ENCODE peak calls at places on chromosome 3, in seven cellular contexts. G is NB4, L is right atrium auricular region, N is HFF-Myc, W is fibroblast of villous mesenchyme, E is CD14-positive monocyte, Y is sigmoid colon. M is an unnamed sample.

GRCh38 chr3:99686469-99686868 is 48.1 kb downstream of the COL8A1 start:
- DNase-seq in G (no peak), L (no peak), N (no peak), W (no peak), E (no peak), Y (no peak), M (no peak)

GRCh38 chr3:116440196-116440595 is 5.1 kb downstream of the LSAMP start:
- DNase-seq in G (no peak), L (no peak), N (peak; percentile 43), W (peak; percentile 65), E (no peak), Y (no peak), M (no peak)

GRCh38 chr3:125141596-125142417 is 70.7 kb downstream of the SLC12A8 start:
- DNase-seq in G (peak; percentile 69), L (no peak), N (no peak), W (peak; percentile 51), E (no peak), Y (peak; percentile 84), M (peak; percentile 88)

GRCh38 chr3:120429921-120430361 is 20.9 kb downstream of the FSTL1 start:
- DNase-seq in G (no peak), L (no peak), N (peak; percentile 79), W (peak; percentile 90), E (no peak), Y (no peak), M (no peak)

GRCh38 chr3:64022451-64023186 is 675 bp downstream of the PSMD6 start:
- DNase-seq in G (peak; percentile 39), L (no peak), N (no peak), W (peak; percentile 27), E (no peak), Y (no peak), M (no peak)

GRCh38 chr3:115862824-115863223 is 239.5 kb downstream of the GAP43 start:
- DNase-seq in G (no peak), L (no peak), N (no peak), W (no peak), E (no peak), Y (no peak), M (no peak)

GRCh38 chr3:49388416-49388815 is 23.4 kb downstream of the RHOA start:
- DNase-seq in G (no peak), L (no peak), N (no peak), W (no peak), E (no peak), Y (no peak), M (no peak)

GRCh38 chr3:47163990-47164848 is at the start of gene SETD2:
- DNase-seq in G (peak; percentile 95), L (peak; percentile 94), N (peak; percentile 49), W (peak; percentile 94), E (peak; percentile 82), Y (peak; percentile 98), M (peak; percentile 93)

GRCh38 chr3:142574665-142575064 is 3.9 kb downstream of the ATR start:
- DNase-seq in G (peak; percentile 36), L (no peak), N (no peak), W (no peak), E (no peak), Y (no peak), M (no peak)

GRCh38 chr3:42210731-42211130 is 55.3 kb downstream of the CCK start:
- DNase-seq in G (no peak), L (no peak), N (no peak), W (no peak), E (no peak), Y (no peak), M (no peak)

GRCh38 chr3:69012111-69012835 is 1.2 kb downstream of the EOGT start:
- DNase-seq in G (no peak), L (no peak), N (peak; percentile 63), W (no peak), E (no peak), Y (peak; percentile 82), M (no peak)

GRCh38 chr3:86702381-86702958 is 288.5 kb downstream of the VGLL3 start:
- DNase-seq in G (peak; percentile 8), L (no peak), N (no peak), W (peak; percentile 4), E (no peak), Y (no peak), M (no peak)
- TF ChIP-seq CTCF in G (peak; percentile 22), L (no peak), N (peak; percentile 54), W (peak; percentile 37), E (peak; percentile 53), Y (no peak), M (peak; percentile 15)

GRCh38 chr3:45440562-45440961 is 52.2 kb downstream of the LARS2 start:
- DNase-seq in G (no peak), L (no peak), N (no peak), W (peak; percentile 44), E (no peak), Y (no peak), M (no peak)

GRCh38 chr3:45441570-45442313 is 53.4 kb downstream of the LARS2 start:
- DNase-seq in G (peak; percentile 34), L (no peak), N (peak; percentile 72), W (peak; percentile 89), E (no peak), Y (no peak), M (no peak)

GRCh38 chr3:45435961-45436360 is 47.6 kb downstream of the LARS2 start:
- DNase-seq in G (no peak), L (no peak), N (no peak), W (no peak), E (no peak), Y (no peak), M (no peak)

GRCh38 chr3:45434996-45435395 is 46.6 kb downstream of the LARS2 start:
- DNase-seq in G (no peak), L (no peak), N (no peak), W (no peak), E (no peak), Y (no peak), M (no peak)

GRCh38 chr3:45437388-45437787 is 49.0 kb downstream of the LARS2 start:
- DNase-seq in G (peak; percentile 30), L (no peak), N (no peak), W (peak; percentile 10), E (no peak), Y (no peak), M (no peak)
- TF ChIP-seq CTCF in G (no peak), L (no peak), N (no peak), W (peak; percentile 10), E (no peak), Y (no peak), M (no peak)

GRCh38 chr3:179098388-179099077 is 26.9 kb upstream of the ZMAT3 start:
- DNase-seq in G (no peak), L (no peak), N (no peak), W (peak; percentile 92), E (no peak), Y (no peak), M (no peak)
- TF ChIP-seq CTCF in G (no peak), L (no peak), N (no peak), W (peak; percentile 39), E (no peak), Y (peak; percentile 18), M (no peak)

DNA sequence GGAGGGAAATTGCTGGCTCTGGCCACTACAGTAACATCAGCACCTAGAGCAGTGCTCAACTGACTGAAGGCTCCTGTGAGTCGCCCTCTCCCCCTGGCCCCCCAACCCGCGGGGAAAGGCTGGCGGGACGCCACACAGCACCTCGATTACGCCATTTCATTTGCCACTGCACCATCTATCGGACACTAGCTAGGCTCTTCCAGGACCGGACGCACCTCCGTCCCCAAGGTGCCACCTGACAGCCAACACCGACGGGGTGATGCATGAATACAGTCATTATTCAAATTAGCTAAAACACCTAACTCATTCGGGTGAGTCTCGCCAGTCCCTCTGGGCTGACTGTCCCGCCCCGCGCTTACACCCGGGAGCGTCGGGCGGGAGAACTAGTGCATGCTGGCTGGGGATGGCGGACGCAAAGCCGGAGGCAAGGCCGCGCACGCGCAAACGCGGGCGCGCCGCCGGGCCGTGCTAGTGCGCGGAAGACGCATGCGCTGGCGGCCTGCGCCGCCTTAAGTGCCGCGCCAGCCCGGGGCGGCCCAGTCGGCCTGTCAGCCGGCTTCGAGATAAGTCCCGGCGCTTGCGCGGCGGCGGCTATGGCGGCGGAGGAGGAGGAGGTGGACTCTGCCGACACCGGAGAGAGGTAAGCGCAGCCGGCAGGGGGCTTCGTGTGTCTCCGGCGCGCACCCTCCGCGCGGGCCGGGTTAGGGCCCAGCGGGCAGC is at the start of gene ABHD5:
- DNase-seq in G (peak; percentile 95), L (peak; percentile 89), N (peak; percentile 72), W (peak; percentile 95), E (peak; percentile 84), Y (peak; percentile 93), M (peak; percentile 95)
- TF ChIP-seq CTCF in G (peak; percentile 16), L (peak; percentile 37), N (no peak), W (peak; percentile 25), E (peak; percentile 11), Y (no peak), M (peak; percentile 14)

GRCh38 chr3:34260266-34260990 is 462.0 kb downstream of the PDCD6IP start:
- DNase-seq in G (peak; percentile 44), L (peak; percentile 62), N (peak; percentile 6), W (peak; percentile 42), E (no peak), Y (no peak), M (peak; percentile 55)
- TF ChIP-seq CTCF in G (peak; percentile 63), L (peak; percentile 76), N (peak; percentile 61), W (peak; percentile 51), E (peak; percentile 82), Y (peak; percentile 16), M (peak; percentile 48)

GRCh38 chr3:184345678-184346144 is 8.3 kb downstream of the FAM131A start:
- DNase-seq in G (peak; percentile 60), L (peak; percentile 75), N (no peak), W (peak; percentile 60), E (no peak), Y (no peak), M (peak; percentile 65)
- TF ChIP-seq CTCF in G (peak; percentile 49), L (peak; percentile 46), N (peak; percentile 54), W (peak; percentile 51), E (peak; percentile 61), Y (peak; percentile 27), M (no peak)

DNA sequence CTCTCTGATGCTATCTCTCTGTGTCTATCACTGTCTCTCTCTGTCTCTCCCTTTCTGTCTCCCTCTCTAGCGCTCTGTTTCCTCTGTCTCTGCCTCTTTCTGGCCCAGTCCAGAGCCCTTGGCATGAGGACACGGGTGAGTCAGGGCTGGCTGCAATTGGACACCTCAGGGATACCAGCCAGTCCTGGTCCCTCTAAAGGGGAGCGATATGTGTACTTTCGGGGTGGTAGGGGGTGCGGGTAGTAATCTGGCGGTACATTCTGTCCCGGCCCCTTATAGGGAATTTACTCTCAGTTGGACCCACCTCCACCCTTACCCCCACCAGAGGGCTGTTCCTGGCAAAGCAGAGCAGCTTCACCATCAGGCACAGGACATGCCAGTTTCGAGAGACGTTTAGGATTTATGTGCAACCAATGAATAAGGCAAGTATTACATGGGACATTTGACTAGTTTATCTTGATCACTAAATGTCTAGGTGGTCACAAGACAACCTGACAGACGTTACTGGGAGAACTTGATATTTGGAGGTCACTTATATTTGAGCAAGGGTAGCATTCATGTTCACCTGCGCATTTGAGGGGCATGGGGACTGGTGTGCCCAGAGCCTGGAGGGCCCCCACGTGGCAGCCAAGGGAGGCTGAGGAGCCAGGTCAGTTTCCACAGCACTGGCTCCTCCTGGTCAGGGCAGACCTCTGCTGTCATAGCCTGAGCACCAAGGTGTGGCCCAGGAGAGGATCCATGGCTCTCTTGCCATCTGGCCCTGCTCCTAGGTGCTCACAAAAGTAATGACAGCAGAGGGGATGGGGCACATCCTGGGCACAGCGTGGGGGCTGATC is 256.1 kb downstream of the PLCL2 start:
- DNase-seq in G (no peak), L (peak; percentile 78), N (no peak), W (no peak), E (no peak), Y (no peak), M (no peak)
- TF ChIP-seq CTCF in G (no peak), L (peak; percentile 51), N (no peak), W (no peak), E (no peak), Y (no peak), M (peak; percentile 24)

M was measured in GM13976.